ENCODE peak calls at places on chromosomes 13 and 19, in seven cellular contexts. Q, G, C, J, U, K and L are unnamed samples.

GRCh38 chr19:29098863-29099481 is 114.0 kb downstream of the UQCRFS1 start:
- DNase-seq in Q (no peak), G (no peak), C (no peak), J (no peak), U (peak), K (no peak), L (no peak)

GRCh38 chr19:42471554-42472249 is 29.0 kb upstream of the CXCL17 start:
- DNase-seq in Q (no peak), G (no peak), C (no peak), J (no peak), U (no peak), K (no peak), L (peak)

GRCh38 chr19:48795055-48795854 is 15.6 kb downstream of the BCAT2 start:
- DNase-seq in Q (peak), G (peak), C (peak), J (peak), U (peak), K (peak), L (peak)

GRCh38 chr13:23339225-23339624 is 94.3 kb downstream of the SACS start:
- DNase-seq in Q (no peak), G (no peak), C (no peak), J (no peak), U (no peak), K (no peak), L (no peak)

GRCh38 chr13:112012004-112012704 is 54.8 kb upstream of the SOX1 start:
- DNase-seq in Q (no peak), G (no peak), C (no peak), J (no peak), U (no peak), K (no peak), L (peak)

GRCh38 chr13:39892731-39893293 is 237.3 kb downstream of the COG6 start:
- DNase-seq in Q (peak), G (no peak), C (no peak), J (no peak), U (no peak), K (no peak), L (no peak)

GRCh38 chr19:2524840-2525723 is 49.2 kb downstream of the GADD45B start:
- DNase-seq in Q (no peak), G (peak), C (no peak), J (peak), U (no peak), K (no peak), L (peak)

GRCh38 chr19:13574933-13575332 is 68.7 kb upstream of the CACNA1A start:
- DNase-seq in Q (peak), G (peak), C (no peak), J (peak), U (peak), K (no peak), L (peak)

GRCh38 chr19:12788682-12789097 is 2.6 kb upstream of the JUNB start:
- DNase-seq in Q (peak), G (peak), C (peak), J (no peak), U (peak), K (no peak), L (no peak)

GRCh38 chr13:73061478-73062275 is 2.9 kb downstream of the KLF5 start:
- DNase-seq in Q (no peak), G (no peak), C (no peak), J (no peak), U (no peak), K (no peak), L (no peak)

GRCh38 chr13:21986602-21987001 is 315.7 kb downstream of the FGF9 start:
- DNase-seq in Q (no peak), G (no peak), C (no peak), J (no peak), U (no peak), K (no peak), L (no peak)

GRCh38 chr19:32397736-32398135 is 7.8 kb upstream of the DPY19L3 start:
- DNase-seq in Q (no peak), G (peak), C (no peak), J (no peak), U (peak), K (no peak), L (no peak)

GRCh38 chr19:3880471-3881271 is at the start of gene ATCAY:
- DNase-seq in Q (peak), G (no peak), C (no peak), J (no peak), U (peak), K (no peak), L (no peak)

GRCh38 chr13:78875792-78876580 is 217.0 kb upstream of the OBI1 start:
- DNase-seq in Q (no peak), G (no peak), C (no peak), J (no peak), U (no peak), K (peak), L (peak)

GRCh38 chr19:33720155-33720493 is 76.5 kb upstream of the KCTD15 start:
- DNase-seq in Q (no peak), G (no peak), C (no peak), J (no peak), U (no peak), K (no peak), L (no peak)

GRCh38 chr13:94596575-94596971 is 621 bp upstream of the TGDS start:
- DNase-seq in Q (no peak), G (no peak), C (no peak), J (peak), U (no peak), K (no peak), L (no peak)

GRCh38 chr19:42021185-42021584 is 27.2 kb upstream of the ATP1A3 start:
- DNase-seq in Q (no peak), G (no peak), C (no peak), J (no peak), U (no peak), K (no peak), L (no peak)

GRCh38 chr13:99796175-99796819 is 175.3 kb downstream of the ZIC5 start:
- DNase-seq in Q (no peak), G (peak), C (no peak), J (no peak), U (peak), K (no peak), L (peak)
- TF ChIP-seq JUND in Q (no peak), G (no peak), C (no peak), J (no peak), U (no peak), K (no peak), L (no peak)

GRCh38 chr13:110312669-110313031 is 5.6 kb downstream of the COL4A2 start:
- DNase-seq in Q (no peak), G (no peak), C (no peak), J (no peak), U (no peak), K (no peak), L (no peak)
- TF ChIP-seq JUND in Q (no peak), G (no peak), C (no peak), J (no peak), U (no peak), K (no peak), L (no peak)

GRCh38 chr13:108426893-108427292 is 157.4 kb downstream of the TNFSF13B start:
- DNase-seq in Q (no peak), G (no peak), C (no peak), J (no peak), U (no peak), K (no peak), L (no peak)
- TF ChIP-seq JUND in Q (no peak), G (no peak), C (no peak), J (no peak), U (no peak), K (no peak), L (no peak)

GRCh38 chr19:799076-799881 is 2.0 kb downstream of the PTBP1 start:
- DNase-seq in Q (peak), G (peak), C (no peak), J (no peak), U (no peak), K (no peak), L (peak)
- TF ChIP-seq JUND in Q (no peak), G (no peak), C (no peak), J (no peak), U (no peak), K (no peak), L (no peak)

GRCh38 chr13:96216543-96216942 is 126.6 kb downstream of the HS6ST3 start:
- DNase-seq in Q (no peak), G (no peak), C (no peak), J (no peak), U (no peak), K (no peak), L (no peak)
- TF ChIP-seq JUND in Q (no peak), G (no peak), C (no peak), J (no peak), U (no peak), K (no peak), L (no peak)

DNA sequence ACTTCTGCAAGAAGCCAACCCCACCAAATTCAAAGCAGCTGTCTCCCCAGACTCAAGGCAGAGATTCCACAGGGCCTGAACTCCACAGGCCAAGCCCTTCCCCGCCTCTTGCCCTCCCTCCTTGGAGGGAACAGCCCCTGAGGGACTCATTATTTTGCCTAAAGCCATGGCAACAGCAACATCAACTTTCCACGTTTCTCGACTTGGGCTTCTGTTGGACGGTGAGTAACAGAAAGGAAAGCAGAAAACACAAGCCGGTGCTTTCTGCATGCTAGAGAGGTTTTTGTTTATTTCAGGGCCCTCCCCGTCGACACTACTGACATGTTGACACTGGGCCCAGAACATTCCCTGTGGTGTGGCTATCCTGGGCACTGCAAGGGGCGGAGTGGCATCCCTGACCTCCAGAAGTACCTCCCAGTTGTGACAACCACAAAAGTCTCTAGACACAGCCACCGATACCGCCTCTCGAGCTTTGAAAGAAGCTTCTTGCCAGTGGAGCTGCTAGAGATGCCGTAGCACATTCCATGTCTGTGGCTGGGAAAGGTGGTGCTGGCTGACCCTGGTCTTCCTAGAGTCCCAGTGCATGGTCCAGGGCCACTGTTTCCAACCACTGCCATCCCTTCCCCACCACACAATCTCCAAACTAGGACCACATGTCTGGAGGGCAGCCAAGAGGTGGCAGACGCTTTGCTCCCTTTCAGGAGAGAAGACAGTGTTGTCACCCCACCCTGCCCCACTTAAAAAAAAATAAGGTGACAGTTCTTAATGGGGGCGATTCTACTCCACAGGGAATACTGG is 12.8 kb downstream of the CAPS start:
- DNase-seq in Q (peak), G (no peak), C (no peak), J (no peak), U (no peak), K (no peak), L (no peak)
- TF ChIP-seq JUND in Q (no peak), G (no peak), C (no peak), J (no peak), U (no peak), K (no peak), L (no peak)